ENCODE peak calls at places on chromosomes 5 and 9, in seven cellular contexts. One of them, this sample, is unnamed.

GRCh38 chr5:88756953-88757352 is 126.0 kb downstream of the MEF2C start:
- DNase-seq in H1: no peak
- DNase-seq in trophoblast cell: no peak
- DNase-seq in IMR-90: no peak
- DNase-seq in H9: no peak
- DNase-seq in neuronal stem cell: no peak
- DNase-seq in mesenchymal stem cell: no peak
- DNase-seq in this sample: no peak

GRCh38 chr5:63263409-63263808 is 684.8 kb downstream of the LRRC70 start:
- DNase-seq in trophoblast cell: no peak
- DNase-seq in H1: no peak
- DNase-seq in mesenchymal stem cell: no peak
- DNase-seq in IMR-90: no peak
- DNase-seq in neuronal stem cell: no peak
- DNase-seq in H9: no peak
- DNase-seq in this sample: no peak

GRCh38 chr9:91151014-91151740 is 210.5 kb downstream of the AUH start:
- DNase-seq in neuronal stem cell: no peak
- DNase-seq in trophoblast cell: peak; percentile 30
- DNase-seq in H9: no peak
- DNase-seq in H1: no peak
- DNase-seq in IMR-90: peak; percentile 81
- DNase-seq in mesenchymal stem cell: peak; percentile 59
- DNase-seq in this sample: no peak

GRCh38 chr5:81922790-81923398 is 48.9 kb upstream of the ATG10 start:
- DNase-seq in trophoblast cell: no peak
- DNase-seq in mesenchymal stem cell: no peak
- DNase-seq in neuronal stem cell: no peak
- DNase-seq in H9: no peak
- DNase-seq in IMR-90: no peak
- DNase-seq in H1: no peak
- DNase-seq in this sample: no peak

GRCh38 chr9:131422241-131422792 is 28.4 kb downstream of the PRRC2B start:
- DNase-seq in trophoblast cell: peak; percentile 55
- DNase-seq in H9: no peak
- DNase-seq in mesenchymal stem cell: no peak
- DNase-seq in H1: no peak
- DNase-seq in neuronal stem cell: no peak
- DNase-seq in IMR-90: peak; percentile 12
- DNase-seq in this sample: no peak

GRCh38 chr9:89046832-89047231 is 55.6 kb downstream of the S1PR3 start:
- DNase-seq in H1: no peak
- DNase-seq in H9: no peak
- DNase-seq in IMR-90: peak; percentile 38
- DNase-seq in trophoblast cell: no peak
- DNase-seq in mesenchymal stem cell: no peak
- DNase-seq in neuronal stem cell: no peak
- DNase-seq in this sample: no peak

GRCh38 chr5:135425641-135426040 is 21.5 kb downstream of the DCANP1 start:
- DNase-seq in H1: no peak
- DNase-seq in IMR-90: no peak
- DNase-seq in trophoblast cell: no peak
- DNase-seq in neuronal stem cell: no peak
- DNase-seq in mesenchymal stem cell: no peak
- DNase-seq in H9: no peak
- DNase-seq in this sample: no peak

GRCh38 chr9:124457079-124457886 is 7.0 kb downstream of the ADGRD2 start:
- DNase-seq in neuronal stem cell: no peak
- DNase-seq in IMR-90: no peak
- DNase-seq in trophoblast cell: no peak
- DNase-seq in H1: no peak
- DNase-seq in mesenchymal stem cell: no peak
- DNase-seq in H9: no peak
- DNase-seq in this sample: no peak

DNA sequence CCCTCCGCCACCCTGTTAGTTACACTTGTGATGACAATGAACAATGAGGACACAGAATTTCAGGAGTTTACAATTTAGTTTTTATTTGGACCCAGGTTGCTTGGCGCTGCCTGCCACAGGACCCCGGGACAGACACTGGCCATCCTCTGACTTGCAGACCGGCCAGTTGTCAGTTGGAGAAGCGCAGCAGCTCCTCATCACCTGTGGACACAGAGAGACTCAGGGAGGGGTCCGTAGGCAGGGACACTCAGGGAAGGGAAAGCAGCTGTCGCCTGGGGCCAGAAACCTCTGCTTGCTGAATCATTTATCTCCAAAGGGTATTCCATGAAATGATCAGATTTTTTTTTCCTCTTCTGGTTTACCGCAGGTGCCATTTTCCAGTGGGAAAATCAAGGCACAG is 18.0 kb downstream of the AMBP start:
- DNase-seq in IMR-90: no peak
- DNase-seq in mesenchymal stem cell: no peak
- DNase-seq in H9: no peak
- DNase-seq in trophoblast cell: no peak
- DNase-seq in H1: peak; percentile 31
- DNase-seq in neuronal stem cell: no peak
- DNase-seq in this sample: no peak
- H3K4ac ChIP-seq in IMR-90: no peak overlapping the region
- H3K4ac ChIP-seq in mesenchymal stem cell: no peak overlapping the region
- H3K4ac ChIP-seq in H9: no peak overlapping the region
- H3K4ac ChIP-seq in trophoblast cell: no peak overlapping the region
- H3K4ac ChIP-seq in H1: no peak overlapping the region
- H3K4ac ChIP-seq in neuronal stem cell: no peak overlapping the region
- H3K4ac ChIP-seq in this sample: no peak overlapping the region

GRCh38 chr9:34550016-34550680 is 27.4 kb upstream of the ENHO start:
- DNase-seq in trophoblast cell: no peak
- DNase-seq in H1: peak; percentile 43
- DNase-seq in mesenchymal stem cell: no peak
- DNase-seq in IMR-90: no peak
- DNase-seq in H9: no peak
- DNase-seq in neuronal stem cell: no peak
- DNase-seq in this sample: no peak

GRCh38 chr9:34546102-34546833 is 23.5 kb upstream of the ENHO start:
- DNase-seq in mesenchymal stem cell: no peak
- DNase-seq in H1: no peak
- DNase-seq in H9: no peak
- DNase-seq in neuronal stem cell: no peak
- DNase-seq in IMR-90: no peak
- DNase-seq in trophoblast cell: no peak
- DNase-seq in this sample: no peak

GRCh38 chr9:34546834-34547827 is 24.3 kb upstream of the ENHO start:
- DNase-seq in H1: peak; percentile 93
- DNase-seq in IMR-90: peak; percentile 70
- DNase-seq in neuronal stem cell: peak; percentile 69
- DNase-seq in mesenchymal stem cell: peak; percentile 80
- DNase-seq in trophoblast cell: peak; percentile 77
- DNase-seq in H9: peak; percentile 85
- DNase-seq in this sample: peak; percentile 89

GRCh38 chr9:34549407-34549732 is 26.6 kb upstream of the ENHO start:
- DNase-seq in mesenchymal stem cell: no peak
- DNase-seq in neuronal stem cell: no peak
- DNase-seq in H9: no peak
- DNase-seq in trophoblast cell: no peak
- DNase-seq in H1: peak; percentile 32
- DNase-seq in IMR-90: no peak
- DNase-seq in this sample: no peak

DNA sequence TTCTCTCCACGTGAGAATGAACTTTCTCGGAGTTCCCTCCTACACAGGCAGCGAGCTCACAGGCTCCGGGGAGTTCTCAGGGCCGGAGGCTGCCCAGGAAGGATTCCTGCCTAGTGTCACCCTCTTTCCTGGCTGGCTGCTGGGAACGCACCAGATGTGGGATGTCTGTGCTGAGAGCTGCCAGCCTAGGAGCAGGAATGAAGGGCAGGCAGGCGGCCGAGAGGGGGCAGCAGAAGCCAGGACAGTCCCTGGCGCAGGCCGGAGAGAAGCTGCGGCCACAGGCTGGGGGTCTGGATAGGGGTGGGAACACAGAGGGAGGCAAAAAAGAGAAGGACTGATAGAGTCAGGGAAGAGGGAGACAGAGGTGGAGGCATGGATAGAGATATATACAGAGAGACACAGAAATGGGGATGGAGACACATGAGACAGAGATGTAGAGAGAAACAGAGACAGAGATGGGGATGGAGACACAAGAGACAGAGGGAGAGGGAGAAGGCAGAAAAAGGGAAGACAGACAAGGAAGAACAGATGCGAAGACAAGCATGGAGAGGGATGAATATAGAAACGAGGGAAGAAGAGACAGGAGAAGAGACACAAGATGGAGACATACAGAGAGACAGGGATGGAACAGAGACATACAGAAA is 25.3 kb upstream of the ENHO start:
- DNase-seq in H9: peak; percentile 83
- DNase-seq in mesenchymal stem cell: peak; percentile 72
- DNase-seq in IMR-90: peak; percentile 51
- DNase-seq in neuronal stem cell: peak; percentile 60
- DNase-seq in trophoblast cell: peak; percentile 55
- DNase-seq in H1: peak; percentile 89
- DNase-seq in this sample: peak; percentile 68
- H3K4ac ChIP-seq in H9: no peak overlapping the region
- H3K4ac ChIP-seq in mesenchymal stem cell: no peak overlapping the region
- H3K4ac ChIP-seq in IMR-90: no peak overlapping the region
- H3K4ac ChIP-seq in neuronal stem cell: no peak overlapping the region
- H3K4ac ChIP-seq in trophoblast cell: no peak overlapping the region
- H3K4ac ChIP-seq in H1: no peak overlapping the region
- H3K4ac ChIP-seq in this sample: no peak overlapping the region

GRCh38 chr9:78030553-78031270 is 899 bp downstream of the GNAQ start:
- DNase-seq in H1: peak; percentile 70
- DNase-seq in neuronal stem cell: peak; percentile 61
- DNase-seq in trophoblast cell: peak; percentile 43
- DNase-seq in IMR-90: peak; percentile 21
- DNase-seq in H9: peak; percentile 58
- DNase-seq in mesenchymal stem cell: peak; percentile 69
- DNase-seq in this sample: peak; percentile 79

GRCh38 chr9:78031826-78032598 is 401 bp upstream of the GNAQ start:
- DNase-seq in IMR-90: peak; percentile 91
- DNase-seq in trophoblast cell: peak; percentile 92
- DNase-seq in H1: peak; percentile 82
- DNase-seq in H9: peak; percentile 88
- DNase-seq in mesenchymal stem cell: peak; percentile 97
- DNase-seq in neuronal stem cell: peak; percentile 90
- DNase-seq in this sample: peak; percentile 98

GRCh38 chr9:78031271-78031825 is at the start of gene GNAQ:
- DNase-seq in neuronal stem cell: peak; percentile 30
- DNase-seq in H9: no peak
- DNase-seq in mesenchymal stem cell: no peak
- DNase-seq in H1: no peak
- DNase-seq in trophoblast cell: no peak
- DNase-seq in IMR-90: peak; percentile 15
- DNase-seq in this sample: no peak

GRCh38 chr9:78033870-78034269 is 2.3 kb upstream of the GNAQ start:
- DNase-seq in IMR-90: no peak
- DNase-seq in trophoblast cell: no peak
- DNase-seq in H9: no peak
- DNase-seq in mesenchymal stem cell: no peak
- DNase-seq in H1: no peak
- DNase-seq in neuronal stem cell: no peak
- DNase-seq in this sample: no peak

DNA sequence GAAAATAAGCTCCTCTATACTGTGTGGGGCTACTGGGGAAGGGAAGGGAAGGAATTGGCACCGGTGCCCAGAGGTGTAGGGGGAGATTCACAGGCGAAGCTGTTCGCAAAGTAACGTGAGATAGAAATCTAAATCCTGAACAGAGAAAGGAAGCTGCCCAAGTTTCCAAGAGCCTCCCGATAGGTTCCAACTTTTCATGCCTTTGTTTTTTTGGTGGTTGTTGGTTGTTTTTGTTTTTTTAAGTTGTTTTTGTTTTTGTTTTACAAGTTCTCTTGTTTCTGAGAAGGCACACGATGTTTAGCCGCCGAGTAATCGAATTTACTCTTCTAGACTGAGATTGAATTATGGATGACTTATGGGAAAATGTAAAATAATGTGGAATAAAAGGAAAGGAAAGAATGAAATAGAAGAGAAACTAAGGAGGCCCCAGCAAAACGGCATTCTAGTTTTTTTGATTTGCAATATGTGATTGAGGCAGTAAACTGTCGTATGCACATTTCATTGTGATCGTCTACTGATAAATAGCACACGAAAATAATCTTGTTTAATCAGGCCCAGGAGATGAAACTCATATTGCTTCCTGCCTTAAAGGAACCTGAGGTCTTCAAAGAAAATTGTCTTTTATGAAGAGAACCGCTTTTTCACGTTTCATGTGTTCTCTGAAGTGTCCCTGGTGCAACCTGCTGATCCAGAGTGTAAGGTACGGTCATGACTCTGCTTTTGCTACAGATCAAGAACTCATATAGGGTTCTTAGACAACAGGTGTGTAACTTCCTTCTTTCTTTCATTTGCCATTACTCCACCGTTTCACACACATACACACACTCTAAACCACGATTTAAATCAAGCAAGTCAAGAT is 1.2 kb upstream of the GNAQ start:
- DNase-seq in IMR-90: no peak
- DNase-seq in trophoblast cell: no peak
- DNase-seq in H1: no peak
- DNase-seq in neuronal stem cell: no peak
- DNase-seq in mesenchymal stem cell: no peak
- DNase-seq in H9: no peak
- DNase-seq in this sample: peak; percentile 77
- H3K4ac ChIP-seq in IMR-90: peak overlapping the region; percentile 71
- H3K4ac ChIP-seq in trophoblast cell: peak overlapping the region; percentile 92
- H3K4ac ChIP-seq in H1: no peak overlapping the region
- H3K4ac ChIP-seq in neuronal stem cell: no peak overlapping the region
- H3K4ac ChIP-seq in mesenchymal stem cell: no peak overlapping the region
- H3K4ac ChIP-seq in H9: no peak overlapping the region
- H3K4ac ChIP-seq in this sample: peak overlapping the region; percentile 89

GRCh38 chr5:6552612-6553011 is 80.2 kb downstream of the NSUN2 start:
- DNase-seq in neuronal stem cell: no peak
- DNase-seq in IMR-90: no peak
- DNase-seq in H9: no peak
- DNase-seq in mesenchymal stem cell: no peak
- DNase-seq in H1: no peak
- DNase-seq in trophoblast cell: no peak
- DNase-seq in this sample: no peak

GRCh38 chr5:6554812-6555211 is 78.0 kb downstream of the NSUN2 start:
- DNase-seq in IMR-90: no peak
- DNase-seq in mesenchymal stem cell: no peak
- DNase-seq in H1: no peak
- DNase-seq in H9: no peak
- DNase-seq in neuronal stem cell: no peak
- DNase-seq in trophoblast cell: no peak
- DNase-seq in this sample: no peak

GRCh38 chr5:6551955-6552313 is 80.9 kb downstream of the NSUN2 start:
- DNase-seq in trophoblast cell: no peak
- DNase-seq in mesenchymal stem cell: no peak
- DNase-seq in neuronal stem cell: no peak
- DNase-seq in H1: no peak
- DNase-seq in IMR-90: no peak
- DNase-seq in H9: no peak
- DNase-seq in this sample: no peak

GRCh38 chr5:6556089-6556801 is 76.6 kb downstream of the NSUN2 start:
- DNase-seq in H1: no peak
- DNase-seq in trophoblast cell: no peak
- DNase-seq in mesenchymal stem cell: no peak
- DNase-seq in neuronal stem cell: no peak
- DNase-seq in H9: no peak
- DNase-seq in IMR-90: no peak
- DNase-seq in this sample: no peak

DNA sequence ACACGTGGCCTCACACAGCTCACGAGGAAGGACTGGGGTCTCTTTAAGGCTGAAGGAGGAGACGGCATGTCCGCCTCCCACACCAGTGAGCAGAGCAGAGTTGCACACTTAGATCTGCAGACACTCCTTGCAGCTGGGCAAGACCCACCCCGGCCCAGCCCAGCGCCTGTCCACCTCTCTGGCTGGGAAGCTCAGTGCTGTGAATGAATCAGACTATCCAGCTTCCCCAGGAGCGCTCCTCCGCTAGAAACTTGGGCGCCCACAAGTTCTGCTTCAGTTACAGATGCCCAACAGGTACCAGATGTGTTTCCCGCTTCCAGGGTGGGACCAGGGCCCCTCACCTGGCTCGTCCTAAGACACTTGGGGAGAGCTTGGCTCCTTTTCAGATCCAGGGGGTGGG is 78.9 kb downstream of the NSUN2 start:
- DNase-seq in mesenchymal stem cell: no peak
- DNase-seq in IMR-90: no peak
- DNase-seq in H9: no peak
- DNase-seq in H1: no peak
- DNase-seq in trophoblast cell: no peak
- DNase-seq in neuronal stem cell: no peak
- DNase-seq in this sample: no peak
- H3K4ac ChIP-seq in mesenchymal stem cell: no peak overlapping the region
- H3K4ac ChIP-seq in IMR-90: no peak overlapping the region
- H3K4ac ChIP-seq in H9: no peak overlapping the region
- H3K4ac ChIP-seq in H1: no peak overlapping the region
- H3K4ac ChIP-seq in trophoblast cell: no peak overlapping the region
- H3K4ac ChIP-seq in neuronal stem cell: no peak overlapping the region
- H3K4ac ChIP-seq in this sample: no peak overlapping the region

This sample was measured in mesendoderm.